ENCODE peak calls at places on chromosome 14, in five cellular contexts. X is NCI-H1417; T is GM19239; D is AML-193; U is stimulated activated CD4-positive, alpha-beta T cell treated with anti-CD3 and anti-CD28 coated beads, Interleukin-4, amount 100 ng/mL, for 1 hour. O is an unnamed sample.

GRCh38 chr14:67517083-67517482 is 16.0 kb upstream of the PLEKHH1 start:
- DNase-seq in T (no peak), U (no peak), X (no peak), D (no peak), O (no peak)

GRCh38 chr14:51860836-51861583 is 598 bp downstream of the GNG2 start:
- DNase-seq in X (peak; percentile 73), U (no peak), D (no peak), T (no peak), O (no peak)

GRCh38 chr14:56195219-56195618 is 77.0 kb downstream of the PELI2 start:
- DNase-seq in U (no peak), D (no peak), T (no peak), X (no peak), O (no peak)

GRCh38 chr14:26199096-26199495 is 398.7 kb downstream of the NOVA1 start:
- DNase-seq in X (no peak), D (no peak), T (no peak), U (no peak), O (no peak)

GRCh38 chr14:52115286-52115685 is 46.4 kb upstream of the NID2 start:
- DNase-seq in D (no peak), X (no peak), T (no peak), U (no peak), O (no peak)

GRCh38 chr14:73634333-73634833 is 10.4 kb upstream of the DNAL1 start:
- DNase-seq in U (no peak), T (no peak), D (no peak), X (peak; percentile 81), O (no peak)

GRCh38 chr14:49250109-49250508 is 336.1 kb downstream of the RPS29 start:
- DNase-seq in T (no peak), D (no peak), X (no peak), U (no peak), O (no peak)

GRCh38 chr14:79658224-79658623 is 553.1 kb downstream of the DIO2 start:
- DNase-seq in D (no peak), U (no peak), X (no peak), T (no peak), O (no peak)

GRCh38 chr14:59897757-59898383 is 22.1 kb upstream of the LRRC9 start:
- DNase-seq in D (peak; percentile 36), X (no peak), U (no peak), T (no peak), O (no peak)

GRCh38 chr14:57189070-57189469 is 79.6 kb downstream of the EXOC5 start:
- DNase-seq in X (peak; percentile 53), U (no peak), T (no peak), D (no peak), O (no peak)

GRCh38 chr14:105249175-105250007 is 1.1 kb downstream of the BTBD6 start:
- DNase-seq in T (no peak), X (no peak), D (no peak), U (no peak), O (no peak)

O was measured in GF-D8.